ENCODE peak calls at places on chromosome 22, in nine cellular contexts. P, M, Y, E, V, C, A, D and K are unnamed samples.

GRCh38 chr22:24305260-24305692 is 34.6 kb downstream of the SPECC1L start:
- DNase-seq in P (no peak), E (no peak), Y (no peak), M (no peak), V (no peak), A (no peak), C (no peak), D (no peak), K (no peak)

GRCh38 chr22:44947029-44947428 is 62.8 kb downstream of the PHF21B start:
- DNase-seq in Y (no peak), C (no peak), D (no peak), P (no peak), V (no peak), M (no peak), E (no peak), A (no peak), K (no peak)

GRCh38 chr22:26529345-26529744 is 17.1 kb upstream of the TFIP11 start:
- DNase-seq in M (no peak), V (no peak), E (no peak), Y (peak), D (no peak), C (no peak), P (peak), A (no peak), K (no peak)

GRCh38 chr22:19062909-19063308 is 59.3 kb downstream of the DGCR2 start:
- DNase-seq in E (no peak), Y (no peak), V (no peak), M (no peak), A (peak), P (peak), D (no peak), C (no peak), K (no peak)

GRCh38 chr22:36741204-36741793 is 34.6 kb downstream of the IFT27 start:
- DNase-seq in V (no peak), M (no peak), E (peak), D (no peak), P (peak), A (peak), C (no peak), Y (no peak), K (no peak)

GRCh38 chr22:23137905-23138520 is 3.8 kb downstream of the RSPH14 start:
- DNase-seq in C (no peak), V (no peak), Y (peak), P (no peak), A (no peak), D (no peak), E (no peak), M (no peak), K (peak)

GRCh38 chr22:50041361-50042065 is 16.6 kb downstream of the TTLL8 start:
- DNase-seq in C (no peak), A (peak), E (no peak), P (peak), M (no peak), Y (no peak), V (no peak), D (no peak), K (no peak)

GRCh38 chr22:24304067-24304675 is 33.5 kb downstream of the SPECC1L start:
- DNase-seq in Y (no peak), D (no peak), E (no peak), V (no peak), M (no peak), A (no peak), P (no peak), C (no peak), K (no peak)

GRCh38 chr22:41656515-41656914 is 32.2 kb downstream of the SNU13 start:
- DNase-seq in D (no peak), Y (no peak), M (no peak), V (no peak), E (peak), C (no peak), P (no peak), A (peak), K (no peak)

GRCh38 chr22:18023509-18024275 is 669 bp downstream of the MICAL3 start:
- DNase-seq in V (no peak), C (peak), P (peak), A (peak), M (peak), D (peak), Y (peak), E (peak), K (no peak)

GRCh38 chr22:30028731-30029130 is 51.5 kb upstream of the HORMAD2 start:
- DNase-seq in V (no peak), P (no peak), E (no peak), Y (no peak), D (no peak), A (no peak), C (no peak), M (no peak), K (no peak)

GRCh38 chr22:17891427-17892167 is 117.3 kb upstream of the BID start:
- DNase-seq in Y (no peak), P (no peak), E (no peak), C (peak), V (no peak), A (no peak), D (no peak), M (no peak), K (no peak)

GRCh38 chr22:29621761-29622526 is 18.5 kb downstream of the NF2 start:
- DNase-seq in D (peak), C (no peak), P (no peak), Y (peak), M (no peak), A (no peak), V (no peak), E (peak), K (no peak)

GRCh38 chr22:47012589-47013365 is 250.3 kb downstream of the TBC1D22A start:
- DNase-seq in M (no peak), A (no peak), V (no peak), Y (no peak), E (no peak), P (peak), D (peak), C (no peak), K (no peak)

GRCh38 chr22:42959472-42960145 is 55.3 kb downstream of the PACSIN2 start:
- DNase-seq in E (peak), P (no peak), A (no peak), M (no peak), C (no peak), D (no peak), V (no peak), Y (peak), K (no peak)

GRCh38 chr22:50139843-50140415 is 30.6 kb upstream of the PANX2 start:
- DNase-seq in C (no peak), A (peak), M (no peak), V (no peak), P (no peak), Y (no peak), E (no peak), D (no peak), K (no peak)

GRCh38 chr22:27192135-27192900 is 534.9 kb downstream of the MIAT start:
- DNase-seq in E (no peak), C (no peak), A (peak), V (no peak), Y (no peak), M (no peak), D (no peak), P (no peak), K (no peak)

GRCh38 chr22:23709107-23709506 is 18.3 kb downstream of the RGL4 start:
- DNase-seq in Y (no peak), D (no peak), V (no peak), P (no peak), A (no peak), E (no peak), M (no peak), C (no peak), K (no peak)

GRCh38 chr22:36362819-36363377 is 24.9 kb downstream of the MYH9 start:
- DNase-seq in P (no peak), C (no peak), E (no peak), V (no peak), D (no peak), M (no peak), A (no peak), Y (peak), K (no peak)

GRCh38 chr22:35230839-35231584 is 26.3 kb upstream of the HMGXB4 start:
- DNase-seq in C (no peak), P (no peak), Y (no peak), A (no peak), V (no peak), D (no peak), E (peak), M (no peak), K (no peak)

GRCh38 chr22:44118645-44119315 is 61.9 kb upstream of the PARVG start:
- DNase-seq in Y (no peak), C (no peak), V (no peak), M (no peak), E (no peak), D (no peak), P (peak), A (no peak), K (no peak)

GRCh38 chr22:37016134-37016910 is 2.9 kb downstream of the TST start:
- DNase-seq in D (no peak), Y (peak), M (no peak), C (no peak), E (no peak), V (no peak), A (no peak), P (no peak), K (no peak)

GRCh38 chr22:46050916-46051614 is 74.1 kb upstream of the WNT7B start:
- DNase-seq in C (no peak), Y (peak), P (peak), D (no peak), A (peak), M (no peak), E (no peak), V (no peak), K (no peak)

GRCh38 chr22:36384766-36385400 is 2.9 kb downstream of the MYH9 start:
- DNase-seq in P (no peak), M (peak), Y (no peak), C (peak), V (no peak), E (peak), A (no peak), D (no peak), K (no peak)

GRCh38 chr22:46113910-46114517 is 36.3 kb upstream of the PPARA start:
- DNase-seq in C (no peak), M (no peak), P (no peak), E (no peak), A (no peak), D (no peak), Y (peak), V (no peak), K (no peak)

GRCh38 chr22:32985899-32986772 is 72.0 kb downstream of the SYN3 start:
- DNase-seq in A (no peak), P (no peak), Y (peak), E (peak), M (peak), D (peak), C (peak), V (no peak), K (no peak)

GRCh38 chr22:17792289-17792688 is 18.0 kb upstream of the BID start:
- DNase-seq in A (no peak), V (no peak), P (no peak), Y (no peak), D (no peak), E (no peak), M (no peak), C (no peak), K (no peak)

GRCh38 chr22:45678961-45679912 is 7.6 kb downstream of the ATXN10 start:
- DNase-seq in V (no peak), P (no peak), M (no peak), C (no peak), E (no peak), D (peak), Y (no peak), A (no peak), K (no peak)

GRCh38 chr22:44128961-44129613 is 51.6 kb upstream of the PARVG start:
- DNase-seq in P (peak), Y (no peak), E (no peak), M (no peak), V (no peak), C (no peak), D (no peak), A (no peak), K (no peak)

GRCh38 chr22:40524392-40525249 is 111.9 kb downstream of the MRTFA start:
- DNase-seq in P (no peak), A (no peak), D (no peak), Y (no peak), V (no peak), E (no peak), C (no peak), M (no peak), K (no peak)
- TF ChIP-seq CTCF in P (peak), A (no peak), D (peak), Y (peak), V (no peak), E (peak), C (no peak), M (no peak), K (no peak)

GRCh38 chr22:48719978-48720661 is 1107.6 kb downstream of the BRD1 start:
- DNase-seq in P (peak), A (no peak), E (peak), C (peak), V (no peak), D (no peak), Y (no peak), M (no peak), K (no peak)
- TF ChIP-seq CTCF in P (no peak), A (no peak), E (peak), C (peak), V (no peak), D (no peak), Y (no peak), M (peak), K (no peak)

GRCh38 chr22:38025514-38025913 is 31.7 kb upstream of the PICK1 start:
- DNase-seq in P (no peak), D (no peak), Y (no peak), C (no peak), M (no peak), V (no peak), E (no peak), A (no peak), K (no peak)
- TF ChIP-seq CTCF in P (no peak), D (no peak), Y (no peak), C (no peak), M (no peak), V (no peak), E (no peak), A (no peak), K (no peak)

GRCh38 chr22:20128902-20129746 is 2.5 kb upstream of the ZDHHC8 start:
- DNase-seq in Y (peak), E (peak), M (peak), A (no peak), C (no peak), V (no peak), D (no peak), P (no peak), K (no peak)
- TF ChIP-seq CTCF in Y (peak), E (peak), M (peak), A (no peak), C (peak), V (peak), D (peak), P (peak), K (peak)

DNA sequence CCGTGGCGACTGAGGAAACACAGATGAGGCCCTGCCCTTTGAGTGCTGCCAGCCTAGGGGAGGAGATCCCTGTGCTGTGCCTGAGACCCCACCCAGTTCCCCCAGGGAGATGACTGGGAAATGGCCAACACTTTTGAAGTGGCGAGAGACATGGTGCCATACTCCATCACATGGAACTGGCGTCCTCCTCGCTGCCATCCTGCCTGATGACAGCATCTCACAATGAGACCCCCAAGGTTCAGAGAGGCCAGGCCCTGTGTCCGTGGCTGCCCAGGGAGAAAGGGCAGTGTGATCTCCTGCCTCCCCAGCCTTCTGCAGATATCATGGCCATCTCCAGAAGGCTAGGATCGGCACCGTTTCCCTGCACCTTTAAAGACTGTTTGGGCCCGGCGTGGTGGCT is 31.1 kb downstream of the FAM83F start:
- DNase-seq in E (no peak), M (no peak), P (no peak), C (no peak), Y (no peak), A (no peak), V (no peak), D (no peak), K (no peak)
- TF ChIP-seq CTCF in E (no peak), M (no peak), P (no peak), C (no peak), Y (no peak), A (no peak), V (no peak), D (no peak), K (no peak)

GRCh38 chr22:31339148-31339832 is 6.9 kb downstream of the PATZ1 start:
- DNase-seq in E (no peak), D (no peak), C (no peak), A (no peak), M (no peak), Y (no peak), V (no peak), P (no peak), K (no peak)
- TF ChIP-seq CTCF in E (no peak), D (no peak), C (no peak), A (no peak), M (no peak), Y (no peak), V (no peak), P (no peak), K (no peak)